ENCODE peak calls at places on chromosomes 4 and X, in eight cellular contexts. O is heart left ventricle, Z is neural progenitor cell, B is right atrium auricular region, D is endothelial cell of umbilical vein, C is suprapubic skin, U is mesendoderm, H is lower lobe of right lung. E is an unnamed sample.

GRCh38 chr4:78222575-78223186 is 165.6 kb downstream of the FRAS1 start:
- DNase-seq in O (no peak), Z (peak; percentile 69), B (no peak), D (no peak), C (no peak), U (peak; percentile 69), H (no peak), E (no peak)

GRCh38 chr4:112083587-112084347 is 61.5 kb upstream of the FAM241A start:
- DNase-seq in O (no peak), Z (no peak), B (no peak), D (peak; percentile 79), C (no peak), U (no peak), H (no peak), E (no peak)

GRCh38 chrX:133414399-133415275 is 652 bp downstream of the GPC4 start:
- DNase-seq in O (peak; percentile 30), Z (peak; percentile 64), B (no peak), D (no peak), C (no peak), U (no peak), H (peak; percentile 49), E (peak; percentile 73)

GRCh38 chr4:109723110-109723509 is 6.8 kb downstream of the PLA2G12A start:
- DNase-seq in O (no peak), Z (no peak), B (no peak), D (no peak), C (no peak), U (no peak), H (no peak), E (no peak)

GRCh38 chr4:109473824-109474223 is 40.2 kb downstream of the SEC24B start:
- DNase-seq in O (no peak), Z (no peak), B (no peak), D (peak; percentile 20), C (no peak), U (no peak), H (no peak), E (no peak)

GRCh38 chrX:48890934-48891401 is 6.6 kb downstream of the TIMM17B start:
- DNase-seq in O (no peak), Z (peak; percentile 61), B (no peak), D (no peak), C (peak; percentile 69), U (no peak), H (peak; percentile 47), E (peak; percentile 80)

GRCh38 chrX:71541546-71542022 is 8.7 kb downstream of the OGT start:
- DNase-seq in O (no peak), Z (no peak), B (no peak), D (peak; percentile 67), C (no peak), U (no peak), H (no peak), E (no peak)

GRCh38 chr4:128517739-128518510 is 230.3 kb upstream of the PGRMC2 start:
- DNase-seq in O (peak; percentile 79), Z (peak; percentile 13), B (peak; percentile 78), D (peak; percentile 97), C (no peak), U (peak; percentile 88), H (no peak), E (no peak)

GRCh38 chr4:5158391-5158770 is 107.1 kb downstream of the STK32B start:
- DNase-seq in O (no peak), Z (peak; percentile 23), B (no peak), D (no peak), C (no peak), U (no peak), H (no peak), E (no peak)

DNA sequence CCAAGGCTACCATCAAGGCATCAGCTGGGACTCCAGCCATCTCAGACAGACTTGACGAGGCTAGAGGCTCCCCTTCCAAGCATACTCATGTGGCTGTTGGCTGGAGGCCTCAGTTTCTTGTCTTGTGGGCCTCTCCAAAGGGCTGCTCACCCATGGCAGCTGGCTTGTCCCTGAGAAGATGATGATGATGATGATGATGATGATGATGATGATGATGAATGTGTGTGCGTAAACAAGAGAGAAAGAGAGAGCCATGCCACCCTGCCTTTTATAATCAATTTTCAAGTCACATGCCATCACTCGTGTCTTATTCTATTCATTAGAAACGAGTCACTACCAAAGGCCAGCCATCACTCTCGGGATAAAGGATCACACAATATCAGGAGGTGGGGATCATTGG is 60.5 kb upstream of the ADGRG2 start:
- DNase-seq in O (no peak), Z (no peak), B (no peak), D (no peak), C (no peak), U (no peak), H (no peak), E (no peak)
- H3K27ac ChIP-seq in O (no peak overlapping the region), Z (no peak overlapping the region), B (no peak overlapping the region), D (no peak overlapping the region), C (no peak overlapping the region), U (no peak overlapping the region), H (no peak overlapping the region), E (no peak overlapping the region)

GRCh38 chr4:898869-899555 is 33.1 kb downstream of the GAK start:
- DNase-seq in O (peak; percentile 66), Z (no peak), B (no peak), D (no peak), C (no peak), U (no peak), H (no peak), E (no peak)
- H3K36me3 ChIP-seq in O (peaks cover 43% of the 10 kb centered on the region), Z (no peaks in the 10 kb centered on the region), B (peaks cover 34% of the 10 kb centered on the region), D (no peaks in the 10 kb centered on the region), C (peaks cover 76% of the 10 kb centered on the region), U (no peaks in the 10 kb centered on the region), H (peaks cover 82% of the 10 kb centered on the region), E (peaks cover 99% of the 10 kb centered on the region)

GRCh38 chr4:8606476-8606875 is 13.9 kb downstream of the CPZ start:
- DNase-seq in O (no peak), Z (no peak), B (no peak), D (no peak), C (no peak), U (no peak), H (no peak), E (peak; percentile 73)
- H3K27me3 ChIP-seq in O (peaks cover 14% of the 10 kb centered on the region), Z (no peaks in the 10 kb centered on the region), B (no peaks in the 10 kb centered on the region), D (no peaks in the 10 kb centered on the region), C (peaks cover 17% of the 10 kb centered on the region), U (no peaks in the 10 kb centered on the region), H (peaks cover 19% of the 10 kb centered on the region), E (no peaks in the 10 kb centered on the region)

DNA sequence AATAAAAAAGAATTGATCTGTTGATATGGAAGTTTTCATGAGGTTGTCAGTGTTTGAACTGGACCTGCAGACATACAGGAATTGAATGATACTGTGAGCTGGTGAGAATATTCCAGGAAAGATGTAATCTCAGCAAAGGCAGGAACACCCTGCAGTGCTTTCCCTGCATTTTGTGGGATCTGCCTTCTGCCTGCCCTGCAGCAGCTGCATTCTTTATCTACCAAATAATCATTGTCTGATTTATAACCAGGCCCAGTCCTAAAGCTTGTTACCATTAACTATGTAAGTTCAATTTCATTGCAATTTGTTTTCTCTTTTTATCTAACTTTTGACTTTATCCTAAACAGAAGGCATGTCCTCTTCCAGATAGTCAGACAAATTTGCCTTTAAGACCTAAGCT is 99.9 kb upstream of the NOCT start:
- DNase-seq in O (no peak), Z (no peak), B (no peak), D (no peak), C (no peak), U (peak; percentile 65), H (no peak), E (no peak)
- H3K27ac ChIP-seq in O (no peak overlapping the region), Z (no peak overlapping the region), B (no peak overlapping the region), D (no peak overlapping the region), C (no peak overlapping the region), U (no peak overlapping the region), H (no peak overlapping the region), E (no peak overlapping the region)

GRCh38 chr4:1960170-1960825 is 48.5 kb downstream of the NELFA start:
- DNase-seq in O (no peak), Z (no peak), B (no peak), D (no peak), C (no peak), U (no peak), H (no peak), E (no peak)
- H3K36me3 ChIP-seq in O (peaks cover 86% of the 10 kb centered on the region), Z (peaks cover 2% of the 10 kb centered on the region), B (peaks cover 34% of the 10 kb centered on the region), D (peaks cover 20% of the 10 kb centered on the region), C (peaks cover 57% of the 10 kb centered on the region), U (peaks cover 22% of the 10 kb centered on the region), H (peaks cover 81% of the 10 kb centered on the region), E (peaks cover 93% of the 10 kb centered on the region)

GRCh38 chr4:84501721-84502267 is 2.7 kb upstream of the NKX6-1 start:
- DNase-seq in O (no peak), Z (peak; percentile 55), B (no peak), D (no peak), C (no peak), U (no peak), H (no peak), E (no peak)
- H3K27me3 ChIP-seq in O (peaks cover 100% of the 10 kb centered on the region), Z (peaks cover 99% of the 10 kb centered on the region), B (peaks cover 53% of the 10 kb centered on the region), D (peaks cover 86% of the 10 kb centered on the region), C (peaks cover 100% of the 10 kb centered on the region), U (peaks cover 58% of the 10 kb centered on the region), H (peaks cover 98% of the 10 kb centered on the region), E (peaks cover 100% of the 10 kb centered on the region)

DNA sequence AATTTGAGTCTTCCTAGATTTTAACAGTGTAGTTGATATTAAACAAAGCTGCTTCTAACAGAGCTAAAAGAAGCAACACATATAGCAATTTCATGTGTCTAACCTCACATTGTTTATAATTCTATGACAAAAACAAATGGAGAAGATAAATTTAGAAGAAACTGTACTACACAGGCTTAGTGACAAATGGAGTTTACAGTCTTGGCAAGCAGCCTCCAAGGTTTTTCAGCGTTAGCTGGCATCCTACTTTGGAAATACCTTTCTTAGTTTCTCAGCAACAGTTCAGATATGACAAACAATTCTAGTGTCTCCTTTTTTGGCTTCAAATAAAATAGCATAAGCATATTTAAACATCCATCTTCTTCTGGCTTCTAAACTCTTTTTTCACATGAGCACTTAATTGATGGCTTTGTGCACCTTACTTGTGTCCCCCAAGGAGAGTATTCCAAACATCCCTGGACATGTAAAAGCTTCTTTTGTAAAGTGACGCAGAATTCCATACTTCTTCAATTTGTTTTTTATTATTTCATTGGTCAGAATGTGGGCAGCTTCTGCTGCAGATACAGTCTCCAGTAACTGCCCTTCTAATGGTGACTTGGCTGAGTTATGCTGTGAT is 249.8 kb downstream of the ANTXR2 start:
- DNase-seq in O (peak; percentile 27), Z (no peak), B (no peak), D (no peak), C (no peak), U (no peak), H (no peak), E (no peak)
- H3K27ac ChIP-seq in O (no peak overlapping the region), Z (no peak overlapping the region), B (peak overlapping the region; percentile 38), D (no peak overlapping the region), C (no peak overlapping the region), U (no peak overlapping the region), H (no peak overlapping the region), E (no peak overlapping the region)

GRCh38 chrX:11408111-11408405 is 114.8 kb downstream of the AMELX start:
- DNase-seq in O (no peak), Z (no peak), B (no peak), D (no peak), C (no peak), U (no peak), H (no peak), E (no peak)
- H3K36me3 ChIP-seq in O (no peaks in the 10 kb centered on the region), Z (no peaks in the 10 kb centered on the region), B (no peaks in the 10 kb centered on the region), D (no peaks in the 10 kb centered on the region), C (no peaks in the 10 kb centered on the region), U (no peaks in the 10 kb centered on the region), H (no peaks in the 10 kb centered on the region), E (no peaks in the 10 kb centered on the region)

DNA sequence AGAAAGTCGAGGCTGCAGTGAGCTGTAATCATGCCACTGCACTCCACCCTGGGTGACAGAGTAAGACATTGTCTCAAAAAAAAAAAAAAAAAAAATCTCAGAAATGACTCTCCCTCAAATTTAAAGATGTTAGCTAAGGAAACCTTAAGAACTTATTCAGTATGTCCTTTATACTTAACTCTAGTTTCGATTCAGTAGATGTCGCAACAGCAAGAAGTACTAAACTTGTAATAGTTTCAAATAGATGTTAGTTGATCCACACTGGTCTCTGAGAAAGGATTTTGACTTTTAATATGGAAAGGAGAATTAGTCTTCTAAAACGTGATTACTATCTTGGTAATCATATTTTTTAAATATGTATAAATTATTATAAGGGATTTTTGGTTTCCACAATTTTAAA is 29.6 kb downstream of the NKX3-2 start:
- DNase-seq in O (no peak), Z (no peak), B (no peak), D (no peak), C (no peak), U (no peak), H (no peak), E (no peak)
- H3K27me3 ChIP-seq in O (peaks cover 69% of the 10 kb centered on the region), Z (peaks cover 12% of the 10 kb centered on the region), B (no peaks in the 10 kb centered on the region), D (peaks cover 43% of the 10 kb centered on the region), C (peaks cover 30% of the 10 kb centered on the region), U (no peaks in the 10 kb centered on the region), H (peaks cover 22% of the 10 kb centered on the region), E (peaks cover 83% of the 10 kb centered on the region)